ENCODE peak calls at places on chromosomes 12 and 14, in four cellular contexts. Y is H1, J is K562, K is SK-N-SH. N is an unnamed sample.

GRCh38 chr12:51774936-51775335 is 73.6 kb downstream of the FIGNL2 start:
- DNase-seq in Y (no peak), J (no peak), K (no peak), N (no peak)

GRCh38 chr12:95322335-95322734 is 104.7 kb downstream of the VEZT start:
- DNase-seq in Y (no peak), J (no peak), K (no peak), N (no peak)

GRCh38 chr14:103367995-103368394 is 17.2 kb upstream of the MARK3 start:
- DNase-seq in Y (no peak), J (no peak), K (no peak), N (no peak)

GRCh38 chr12:75854681-75855309 is 176.8 kb downstream of the PHLDA1 start:
- DNase-seq in Y (no peak), J (no peak), K (no peak), N (no peak)

GRCh38 chr12:2460051-2460450 is 334.7 kb upstream of the FKBP4 start:
- DNase-seq in Y (no peak), J (no peak), K (no peak), N (no peak)

GRCh38 chr12:1006255-1006654 is 15.2 kb downstream of the ERC1 start:
- DNase-seq in Y (no peak), J (no peak), K (no peak), N (no peak)

GRCh38 chr12:121038861-121039654 is at the start of gene OASL:
- DNase-seq in Y (no peak), J (no peak), K (peak), N (no peak)

GRCh38 chr12:77847060-77847541 is 16.4 kb downstream of the NAV3 start:
- DNase-seq in Y (no peak), J (no peak), K (no peak), N (no peak)

GRCh38 chr12:122399592-122400373 is 22.7 kb downstream of the CLIP1 start:
- DNase-seq in Y (peak), J (peak), K (peak), N (peak)

GRCh38 chr14:66284346-66284745 is 201.8 kb upstream of the CCDC196 start:
- DNase-seq in Y (no peak), J (no peak), K (no peak), N (no peak)

GRCh38 chr12:583251-583869 is 79.9 kb downstream of the NINJ2 start:
- DNase-seq in Y (no peak), J (no peak), K (no peak), N (no peak)

GRCh38 chr14:33150662-33151061 is 212.0 kb downstream of the NPAS3 start:
- DNase-seq in Y (no peak), J (no peak), K (no peak), N (no peak)
- TF ChIP-seq TEAD4 in Y (no peak), J (no peak), K (no peak), N (no peak)

GRCh38 chr12:89309815-89310214 is 42.5 kb downstream of the DUSP6 start:
- DNase-seq in Y (no peak), J (no peak), K (no peak), N (no peak)
- TF ChIP-seq TEAD4 in Y (no peak), J (no peak), K (no peak), N (no peak)

GRCh38 chr12:33427071-33427470 is 12.5 kb downstream of the SYT10 start:
- DNase-seq in Y (no peak), J (peak), K (no peak), N (peak)
- TF ChIP-seq TEAD4 in Y (no peak), J (no peak), K (no peak), N (no peak)

GRCh38 chr14:71932229-71932951 is at the start of gene RGS6:
- DNase-seq in Y (peak), J (no peak), K (peak), N (peak)
- TF ChIP-seq TEAD4 in Y (no peak), J (no peak), K (no peak), N (peak)

GRCh38 chr12:46154221-46154975 is 114.4 kb downstream of the SLC38A1 start:
- DNase-seq in Y (no peak), J (no peak), K (no peak), N (no peak)
- TF ChIP-seq TEAD4 in Y (no peak), J (no peak), K (peak), N (no peak)

DNA sequence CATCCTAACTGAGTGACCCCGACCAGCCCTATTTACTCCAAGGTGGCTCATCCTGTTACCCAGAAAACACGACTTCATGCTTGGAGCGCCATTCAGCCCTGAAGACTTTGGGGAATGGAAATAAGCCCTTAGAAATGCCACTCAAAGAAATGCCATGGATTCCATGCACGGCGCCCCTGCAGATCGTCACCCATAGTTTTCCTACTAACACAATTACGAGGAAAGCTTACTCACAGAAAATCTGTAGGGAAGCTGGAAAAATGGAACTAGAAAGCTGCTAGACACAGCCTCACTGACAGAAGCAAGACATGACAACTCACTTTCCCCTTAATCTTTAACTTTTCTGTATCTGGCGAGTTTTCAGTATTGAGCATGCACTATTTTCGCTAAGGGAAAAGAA is 19.5 kb downstream of the NUAK1 start:
- DNase-seq in Y (no peak), J (no peak), K (no peak), N (no peak)
- TF ChIP-seq TEAD4 in Y (no peak), J (no peak), K (no peak), N (no peak)

GRCh38 chr12:50221228-50222008 is 54.2 kb upstream of the CERS5 start:
- DNase-seq in Y (no peak), J (peak), K (peak), N (no peak)
- TF ChIP-seq TEAD4 in Y (no peak), J (peak), K (peak), N (no peak)

GRCh38 chr12:61846805-61847204 is 413.4 kb upstream of the USP15 start:
- DNase-seq in Y (no peak), J (no peak), K (no peak), N (no peak)
- TF ChIP-seq TEAD4 in Y (no peak), J (no peak), K (no peak), N (no peak)

GRCh38 chr14:19800282-19801117 is 3.1 kb upstream of the OR4N2 start:
- DNase-seq in Y (no peak), J (no peak), K (no peak), N (no peak)
- TF ChIP-seq TEAD4 in Y (no peak), J (no peak), K (no peak), N (no peak)

GRCh38 chr14:49962616-49963015 is 69.7 kb downstream of the ARF6 start:
- DNase-seq in Y (no peak), J (peak), K (no peak), N (no peak)

GRCh38 chr14:49960453-49960852 is 67.6 kb downstream of the ARF6 start:
- DNase-seq in Y (no peak), J (no peak), K (no peak), N (no peak)

GRCh38 chr14:49957089-49957852 is 64.4 kb downstream of the ARF6 start:
- DNase-seq in Y (no peak), J (no peak), K (no peak), N (no peak)

GRCh38 chr14:49961270-49962222 is 68.7 kb downstream of the ARF6 start:
- DNase-seq in Y (no peak), J (no peak), K (no peak), N (no peak)

DNA sequence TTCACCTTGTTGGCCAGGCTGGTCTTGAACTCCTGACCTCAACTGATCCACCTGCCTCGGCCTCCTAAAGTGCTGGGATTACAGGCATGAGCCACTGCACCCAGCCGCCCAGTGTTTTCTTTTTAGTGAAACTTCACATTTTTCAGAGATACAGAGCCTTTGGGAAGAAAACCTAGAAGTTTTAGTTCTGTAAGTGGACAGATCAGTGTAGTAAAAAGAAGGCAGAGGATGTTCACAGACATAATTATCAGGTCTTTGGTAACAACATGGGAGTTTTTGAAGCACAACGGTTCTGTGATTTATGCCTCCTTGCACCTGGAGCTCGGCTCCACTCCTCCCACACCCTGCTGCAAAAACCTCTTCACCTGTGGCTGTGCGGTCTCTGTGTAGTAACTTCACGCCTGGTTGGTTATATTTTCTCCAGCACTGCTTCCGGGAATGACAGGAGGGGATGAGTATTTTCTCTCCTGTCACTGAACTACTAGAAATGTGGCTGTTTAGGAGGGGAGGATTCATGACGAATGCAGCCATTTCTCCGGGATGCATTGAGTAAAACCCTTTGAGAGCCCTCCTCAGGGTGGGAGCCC is 67.0 kb downstream of the ARF6 start:
- DNase-seq in Y (no peak), J (no peak), K (no peak), N (no peak)
- TF ChIP-seq TEAD4 in Y (no peak), J (no peak), K (no peak), N (no peak)